ENCODE peak calls at places on chromosomes 11 and 22, in four cellular contexts. I is dorsolateral prefrontal cortex; E is stimulated activated CD4-positive, alpha-beta T cell treated with anti-CD3 and anti-CD28 coated beads, TNF-alpha, amount 100 ng/mL, for 24 hours; V is GM13977. B is an unnamed sample.

GRCh38 chr22:17921871-17922821 is 102.2 kb downstream of the MICAL3 start:
- DNase-seq in I (no peak), E (no peak), V (no peak), B (no peak)

GRCh38 chr11:130916910-130917309 is 631 bp upstream of the SNX19 start:
- DNase-seq in I (peak), E (no peak), V (no peak), B (no peak)

GRCh38 chr11:19116971-19117759 is at the start of gene ZDHHC13:
- DNase-seq in I (peak), E (peak), V (peak), B (peak)

GRCh38 chr11:62770778-62771143 is 435 bp upstream of the TAF6L start:
- DNase-seq in I (no peak), E (no peak), V (no peak), B (no peak)

GRCh38 chr22:22949953-22950352 is 62.3 kb downstream of the IGLL5 start:
- DNase-seq in I (no peak), E (no peak), V (no peak), B (no peak)

GRCh38 chr11:134355136-134355535 is 23.3 kb downstream of the GLB1L2 start:
- DNase-seq in I (no peak), E (no peak), V (no peak), B (no peak)

GRCh38 chr11:17598700-17599459 is 51.8 kb downstream of the OTOG start:
- DNase-seq in I (peak), E (peak), V (peak), B (peak)

GRCh38 chr11:12063251-12063650 is 47.1 kb upstream of the MICAL2 start:
- DNase-seq in I (no peak), E (no peak), V (no peak), B (no peak)

GRCh38 chr22:22072169-22072836 is 89.7 kb upstream of the TOP3B start:
- DNase-seq in I (no peak), E (no peak), V (no peak), B (no peak)

GRCh38 chr11:36726420-36726819 is 128.4 kb upstream of the RAG2 start:
- DNase-seq in I (no peak), E (no peak), V (no peak), B (no peak)

GRCh38 chr11:46480166-46480726 is 88.7 kb upstream of the CHRM4 start:
- DNase-seq in I (no peak), E (no peak), V (no peak), B (no peak)

GRCh38 chr11:128448487-128448886 is 138.9 kb downstream of the ETS1 start:
- DNase-seq in I (no peak), E (no peak), V (no peak), B (no peak)

GRCh38 chr11:75868990-75869389 is 54.0 kb downstream of the UVRAG start:
- DNase-seq in I (no peak), E (no peak), V (no peak), B (no peak)

GRCh38 chr11:113991170-113991569 is 16.3 kb downstream of the HTR3A start:
- DNase-seq in I (no peak), E (no peak), V (no peak), B (no peak)

B was measured in omental fat pad.